ENCODE peak calls at places on chromosomes 4 and X, in nine cellular contexts. E is spleen, M is ovary, J is OCI-LY7, L is heart right ventricle, Z is upper lobe of right lung, Q is cardiac muscle cell, D is tibial nerve, N is PC-9. I is an unnamed sample. For H3K36me3, the result is how much of the 10 kb centered on the place peaks cover.

GRCh38 chr4:53932784-53933183 is 131.6 kb downstream of the CHIC2 start:
- DNase-seq in E (no peak), M (no peak), J (no peak), L (no peak), Z (no peak), Q (no peak), D (no peak), N (no peak), I (peak)

GRCh38 chr4:97142893-97143292 is 1000.4 kb downstream of the STPG2 start:
- DNase-seq in E (no peak), M (no peak), J (no peak), L (no peak), Z (no peak), Q (peak), D (no peak), N (no peak), I (no peak)

GRCh38 chr4:5474756-5475155 is 233.6 kb downstream of the EVC2 start:
- DNase-seq in E (no peak), M (no peak), J (no peak), L (no peak), Z (no peak), Q (no peak), D (no peak), N (peak), I (no peak)

GRCh38 chrX:115712484-115712883 is 151.5 kb downstream of the PLS3 start:
- DNase-seq in E (no peak), M (no peak), J (no peak), L (no peak), Z (no peak), Q (no peak), D (no peak), N (no peak), I (no peak)

GRCh38 chr4:95979961-95980876 is 140.3 kb downstream of the PDHA2 start:
- DNase-seq in E (no peak), M (no peak), J (no peak), L (peak), Z (no peak), Q (peak), D (no peak), N (no peak), I (no peak)

GRCh38 chrX:11954196-11954595 is 184.1 kb upstream of the FRMPD4 start:
- DNase-seq in E (no peak), M (no peak), J (no peak), L (no peak), Z (no peak), Q (no peak), D (no peak), N (no peak), I (no peak)

GRCh38 chr4:1033840-1034551 is 22.6 kb downstream of the FGFRL1 start:
- DNase-seq in E (no peak), M (peak), J (no peak), L (peak), Z (no peak), Q (no peak), D (no peak), N (no peak), I (no peak)

GRCh38 chr4:38831653-38832052 is 25.0 kb downstream of the TLR6 start:
- DNase-seq in E (no peak), M (no peak), J (no peak), L (no peak), Z (no peak), Q (no peak), D (no peak), N (no peak), I (peak)

GRCh38 chr4:138230048-138230447 is 12.1 kb downstream of the SLC7A11 start:
- DNase-seq in E (no peak), M (no peak), J (no peak), L (no peak), Z (no peak), Q (no peak), D (no peak), N (no peak), I (no peak)

GRCh38 chr4:183962413-183962812 is 57.3 kb downstream of the STOX2 start:
- DNase-seq in E (no peak), M (no peak), J (no peak), L (no peak), Z (no peak), Q (no peak), D (no peak), N (no peak), I (no peak)

DNA sequence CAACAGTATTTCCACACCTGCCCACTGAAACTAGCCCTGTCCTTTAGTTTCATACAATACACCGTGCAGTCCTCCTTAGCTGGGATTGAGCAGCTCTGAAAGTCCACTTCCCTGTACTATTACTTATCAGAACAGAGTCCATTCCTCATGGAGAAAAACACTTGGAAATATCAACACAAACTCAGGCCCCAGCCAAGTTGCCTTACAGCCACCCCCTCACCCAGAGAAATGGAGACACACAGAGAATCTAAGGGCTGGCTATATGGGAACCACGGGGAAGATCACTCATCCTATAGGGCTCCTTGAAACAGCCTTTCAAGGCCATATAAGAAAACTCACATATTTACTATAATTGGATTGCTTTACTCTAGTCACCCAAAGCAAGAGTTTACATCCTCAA is 1.9 kb downstream of the SCARB2 start:
- DNase-seq in E (no peak), M (no peak), J (no peak), L (no peak), Z (no peak), Q (no peak), D (no peak), N (no peak), I (no peak)
- H3K4me3 ChIP-seq in E (peak), M (peak), J (no peak), L (peak), Z (peak), Q (peak), D (peak), N (peak), I (peak)

GRCh38 chr4:110508827-110509446 is 33.0 kb downstream of the ENPEP start:
- DNase-seq in E (no peak), M (no peak), J (no peak), L (no peak), Z (no peak), Q (peak), D (no peak), N (no peak), I (no peak)
- TF ChIP-seq CTCF in E (no peak), M (no peak), J (peak), L (no peak), Z (peak), Q (peak), D (no peak), N (peak), I (peak)

DNA sequence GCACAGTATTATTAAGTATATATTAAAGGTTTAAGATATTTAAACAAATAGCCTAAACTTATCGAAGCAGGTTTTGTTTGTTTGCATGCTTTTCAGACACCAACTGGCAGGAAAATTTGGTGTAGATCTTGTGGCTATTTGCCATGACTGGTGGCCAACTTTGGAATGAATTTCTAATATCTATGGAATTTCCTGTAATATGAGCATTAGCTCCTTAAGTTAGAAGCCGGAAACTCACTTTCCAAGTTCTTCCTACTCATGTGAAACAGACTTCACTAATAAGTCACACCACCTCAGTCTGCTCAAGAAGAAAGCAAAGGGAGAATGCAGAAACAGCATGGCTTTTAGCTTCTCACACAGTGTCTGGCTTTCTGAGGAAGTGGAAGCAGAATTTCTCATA is 563.9 kb downstream of the GRXCR1 start:
- DNase-seq in E (no peak), M (no peak), J (no peak), L (no peak), Z (no peak), Q (no peak), D (no peak), N (no peak), I (peak)
- H3K36me3 ChIP-seq in E (under half), M (under half), J (under half), L (under half), Z (under half), Q (under half), D (under half), N (under half), I (under half)

GRCh38 chrX:19756577-19757131 is 130.7 kb downstream of the SH3KBP1 start:
- DNase-seq in E (no peak), M (no peak), J (no peak), L (no peak), Z (no peak), Q (no peak), D (no peak), N (no peak), I (no peak)
- H3K4me3 ChIP-seq in E (no peak), M (no peak), J (peak), L (no peak), Z (no peak), Q (no peak), D (no peak), N (no peak), I (no peak)

DNA sequence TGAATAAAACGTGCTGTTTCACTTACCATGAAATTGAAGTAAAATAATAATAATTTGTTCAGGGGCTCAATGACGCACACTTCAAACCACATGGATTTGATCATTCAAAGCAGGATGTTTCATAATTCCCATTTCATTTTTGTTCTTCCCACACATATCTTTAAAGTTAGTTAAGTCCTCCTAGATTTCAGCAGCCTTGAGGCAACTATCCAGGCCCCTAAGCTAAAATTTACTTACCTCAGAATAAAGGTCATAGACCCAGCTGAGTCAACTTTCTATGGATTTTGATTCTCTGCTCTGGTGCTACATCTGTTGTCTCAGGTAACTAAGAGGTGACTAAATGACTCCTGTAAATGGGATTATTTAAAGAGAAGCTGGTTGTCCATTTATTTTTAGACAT is 25.0 kb downstream of the GPR174 start:
- DNase-seq in E (no peak), M (no peak), J (no peak), L (no peak), Z (no peak), Q (no peak), D (no peak), N (no peak), I (no peak)
- TF ChIP-seq CTCF in E (no peak), M (no peak), J (no peak), L (no peak), Z (no peak), Q (no peak), D (no peak), N (no peak), I (no peak)

DNA sequence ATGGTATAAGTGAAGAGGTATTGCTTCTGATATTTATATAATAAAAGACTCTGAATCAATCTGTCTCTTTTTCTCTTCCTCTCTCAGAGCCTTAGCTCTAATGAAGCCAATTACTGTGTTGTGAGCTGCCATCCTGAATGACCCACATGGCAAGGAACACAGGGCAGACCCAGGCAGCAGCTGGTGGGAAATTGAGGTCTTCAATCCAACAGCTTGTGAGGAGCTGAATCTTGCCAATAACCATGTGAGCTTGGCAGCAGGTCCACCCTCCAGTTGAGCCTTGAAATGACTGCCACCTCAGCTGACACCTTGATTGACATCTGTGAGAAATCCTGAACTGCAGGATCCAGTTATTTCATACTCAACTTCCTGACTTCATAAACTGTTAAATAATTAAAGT is 149.4 kb downstream of the NDST4 start:
- DNase-seq in E (no peak), M (no peak), J (no peak), L (no peak), Z (no peak), Q (no peak), D (no peak), N (no peak), I (no peak)
- H3K36me3 ChIP-seq in E (under half), M (under half), J (under half), L (under half), Z (under half), Q (under half), D (under half), N (under half), I (under half)

DNA sequence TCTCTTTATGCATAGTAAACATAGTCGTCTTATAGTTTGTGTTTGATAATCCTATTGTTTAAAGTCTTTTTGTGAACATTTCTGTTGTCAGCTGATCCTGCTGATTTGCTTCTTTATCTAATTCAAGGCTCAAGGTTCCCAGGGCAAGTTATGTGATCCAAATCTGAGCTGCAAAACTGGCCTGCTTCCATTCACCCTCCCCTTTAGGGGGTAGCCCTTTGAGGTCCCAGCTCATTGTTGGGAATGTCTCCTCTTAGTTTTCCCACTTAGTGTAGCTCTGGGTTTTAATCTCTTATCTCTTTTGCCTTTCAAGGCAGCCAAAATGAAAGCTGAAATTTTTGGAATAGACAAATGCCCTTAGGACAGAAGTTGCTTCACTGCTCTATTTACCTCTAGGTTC is 40.2 kb upstream of the MAGED1 start:
- DNase-seq in E (no peak), M (no peak), J (no peak), L (no peak), Z (no peak), Q (no peak), D (no peak), N (no peak), I (no peak)
- H3K4me3 ChIP-seq in E (no peak), M (no peak), J (no peak), L (no peak), Z (no peak), Q (no peak), D (no peak), N (no peak), I (no peak)

GRCh38 chrX:9253211-9253610 is 211.6 kb upstream of the TBL1X start:
- DNase-seq in E (no peak), M (no peak), J (no peak), L (no peak), Z (no peak), Q (no peak), D (no peak), N (no peak), I (no peak)

GRCh38 chrX:9257718-9258117 is 207.1 kb upstream of the TBL1X start:
- DNase-seq in E (no peak), M (no peak), J (no peak), L (no peak), Z (no peak), Q (no peak), D (no peak), N (no peak), I (no peak)

GRCh38 chrX:9249452-9249851 is 215.4 kb upstream of the TBL1X start:
- DNase-seq in E (no peak), M (no peak), J (no peak), L (no peak), Z (no peak), Q (no peak), D (no peak), N (no peak), I (no peak)

GRCh38 chrX:9252182-9252581 is 212.7 kb upstream of the TBL1X start:
- DNase-seq in E (no peak), M (no peak), J (no peak), L (no peak), Z (no peak), Q (no peak), D (no peak), N (no peak), I (no peak)
- TF ChIP-seq CTCF in E (no peak), M (no peak), J (no peak), L (no peak), Z (no peak), Q (no peak), D (no peak), N (no peak), I (no peak)